ENCODE peak calls at places on chromosomes 5 and 9, in five cellular contexts. G is NCI-H1417, W is stromal cell of bone marrow, Z is ascending aorta, E is fibroblast of the aortic adventitia. K is an unnamed sample.

GRCh38 chr9:112863214-112863613 is 27.5 kb downstream of the SLC46A2 start:
- DNase-seq in W (peak), Z (peak), E (peak), G (no peak), K (no peak)

GRCh38 chr9:114805670-114806551 is at the start of gene TNFSF15:
- DNase-seq in W (no peak), Z (no peak), E (no peak), G (peak), K (no peak)

GRCh38 chr5:17879276-17879675 is 245.0 kb downstream of the TAF11L14 start:
- DNase-seq in W (no peak), E (no peak), G (no peak), Z (no peak), K (no peak)

GRCh38 chr5:143569213-143569663 is 165.8 kb upstream of the NR3C1 start:
- DNase-seq in Z (no peak), G (no peak), E (peak), W (peak), K (no peak)

GRCh38 chr9:69951411-69951810 is 92.2 kb upstream of the MAMDC2 start:
- DNase-seq in G (no peak), W (no peak), Z (no peak), E (peak), K (no peak)

GRCh38 chr5:18114161-18114802 is 480.0 kb downstream of the TAF11L14 start:
- DNase-seq in W (peak), Z (no peak), E (no peak), G (peak), K (no peak)

GRCh38 chr5:34521628-34522290 is 134.4 kb upstream of the RAI14 start:
- DNase-seq in E (no peak), Z (no peak), G (no peak), W (no peak), K (no peak)

GRCh38 chr5:156595132-156595787 is 254.8 kb upstream of the PPP1R2B start:
- DNase-seq in E (no peak), G (no peak), Z (no peak), W (no peak), K (no peak)

GRCh38 chr5:96829336-96829735 is 21.6 kb upstream of the ERAP1 start:
- DNase-seq in Z (no peak), W (no peak), E (no peak), G (no peak), K (no peak)

GRCh38 chr5:177329883-177330282 is 18.2 kb upstream of the MXD3 start:
- DNase-seq in E (no peak), Z (no peak), G (no peak), W (no peak), K (no peak)

GRCh38 chr5:54624671-54625583 is 107.4 kb downstream of the SNX18 start:
- DNase-seq in W (no peak), G (no peak), E (peak), Z (no peak), K (no peak)

GRCh38 chr5:43648499-43649124 is 45.6 kb downstream of the NNT start:
- DNase-seq in G (no peak), W (no peak), E (peak), Z (no peak), K (no peak)

GRCh38 chr9:15531380-15531779 is 20.6 kb upstream of the PSIP1 start:
- DNase-seq in E (no peak), Z (no peak), W (no peak), G (no peak), K (no peak)

GRCh38 chr5:134132372-134133212 is 18.1 kb downstream of the TCF7 start:
- DNase-seq in E (no peak), G (no peak), Z (no peak), W (no peak), K (no peak)

GRCh38 chr9:38643456-38644173 is 23.2 kb upstream of the ANKRD18A start:
- DNase-seq in E (no peak), W (no peak), Z (no peak), G (no peak), K (no peak)

GRCh38 chr9:137018761-137019559 is 9.1 kb downstream of the ABCA2 start:
- DNase-seq in E (no peak), G (no peak), Z (no peak), W (no peak), K (no peak)

GRCh38 chr5:180643191-180643851 is 6.1 kb downstream of the FLT4 start:
- DNase-seq in E (no peak), W (no peak), Z (peak), G (no peak), K (no peak)

K was measured in smooth muscle cell of the brain vasculature.